ENCODE peak calls at places on chromosomes 6 and 20, in six cellular contexts. J is OCI-LY7, O is astrocyte, C is uterus, B is esophagus squamous epithelium, N is caudate nucleus. L is an unnamed sample.

GRCh38 chr6:152897807-152898399 is 84.9 kb downstream of the FBXO5 start:
- DNase-seq in J (peak), O (peak), C (peak), B (no peak), N (peak), L (peak)

GRCh38 chr6:37630281-37630799 is 67.3 kb downstream of the MDGA1 start:
- DNase-seq in J (no peak), O (peak), C (no peak), B (no peak), N (no peak), L (no peak)

GRCh38 chr6:168132531-168133184 is 53.6 kb upstream of the FRMD1 start:
- DNase-seq in J (no peak), O (peak), C (peak), B (no peak), N (peak), L (no peak)

GRCh38 chr20:37868998-37869861 is 33.7 kb upstream of the VSTM2L start:
- DNase-seq in J (no peak), O (no peak), C (no peak), B (no peak), N (no peak), L (no peak)

GRCh38 chr6:34957184-34957904 is 68.3 kb downstream of the ANKS1A start:
- DNase-seq in J (no peak), O (no peak), C (no peak), B (no peak), N (no peak), L (no peak)

GRCh38 chr6:124798942-124799496 is 163.2 kb upstream of the RNF217 start:
- DNase-seq in J (no peak), O (no peak), C (no peak), B (no peak), N (no peak), L (no peak)

GRCh38 chr6:15090745-15091384 is 155.0 kb upstream of the JARID2 start:
- DNase-seq in J (no peak), O (no peak), C (no peak), B (no peak), N (no peak), L (no peak)

GRCh38 chr6:112539355-112539754 is 192.2 kb downstream of the RFPL4B start:
- DNase-seq in J (no peak), O (no peak), C (no peak), B (no peak), N (no peak), L (no peak)

GRCh38 chr20:6705106-6705766 is 62.2 kb upstream of the BMP2 start:
- DNase-seq in J (no peak), O (peak), C (no peak), B (no peak), N (no peak), L (no peak)

GRCh38 chr6:87151471-87151785 is 3.9 kb upstream of the ZNF292 start:
- DNase-seq in J (no peak), O (no peak), C (no peak), B (no peak), N (no peak), L (no peak)

GRCh38 chr6:72040106-72040505 is 153.8 kb downstream of the RIMS1 start:
- DNase-seq in J (no peak), O (no peak), C (no peak), B (no peak), N (no peak), L (no peak)

GRCh38 chr6:41713161-41713649 is 22.2 kb downstream of the TFEB start:
- DNase-seq in J (no peak), O (peak), C (peak), B (no peak), N (peak), L (peak)

GRCh38 chr20:362271-363254 is 15.7 kb downstream of the NRSN2 start:
- DNase-seq in J (peak), O (no peak), C (peak), B (peak), N (no peak), L (peak)

GRCh38 chr6:25927721-25928359 is 2.7 kb downstream of the SLC17A2 start:
- DNase-seq in J (no peak), O (peak), C (no peak), B (no peak), N (no peak), L (no peak)

GRCh38 chr6:113669641-113670040 is 187.5 kb upstream of the MARCKS start:
- DNase-seq in J (no peak), O (no peak), C (no peak), B (no peak), N (no peak), L (no peak)
- H3K27ac ChIP-seq in J (no peak), O (no peak), C (no peak), B (no peak), N (no peak), L (peak)

GRCh38 chr6:39819226-39819625 is 27.1 kb downstream of the DAAM2 start:
- DNase-seq in J (no peak), O (no peak), C (no peak), B (no peak), N (no peak), L (no peak)

GRCh38 chr6:39821014-39821738 is 29.0 kb downstream of the DAAM2 start:
- DNase-seq in J (no peak), O (no peak), C (peak), B (no peak), N (no peak), L (no peak)

GRCh38 chr6:39820553-39820952 is 28.4 kb downstream of the DAAM2 start:
- DNase-seq in J (no peak), O (no peak), C (no peak), B (no peak), N (no peak), L (no peak)

GRCh38 chr6:39818695-39819094 is 26.5 kb downstream of the DAAM2 start:
- DNase-seq in J (no peak), O (no peak), C (no peak), B (no peak), N (no peak), L (no peak)

DNA sequence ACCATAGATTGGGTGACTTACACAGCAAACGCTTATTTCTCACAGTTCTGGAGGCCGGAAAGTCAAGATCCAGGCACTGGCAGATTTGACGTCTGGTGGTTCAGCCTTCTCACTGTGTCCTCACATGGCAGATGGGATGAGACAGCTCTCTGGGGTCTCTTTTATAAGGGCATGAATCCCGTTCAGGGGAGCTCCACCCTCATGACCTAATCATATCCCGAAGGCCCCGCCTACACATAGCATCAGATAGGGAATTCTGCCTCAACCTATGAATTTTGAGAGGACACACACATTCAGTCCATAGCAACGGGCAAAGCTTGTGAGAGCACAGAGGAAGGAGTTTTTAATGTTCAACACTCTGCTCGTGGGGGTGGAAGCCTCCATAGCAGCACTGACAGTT is 27.5 kb downstream of the DAAM2 start:
- DNase-seq in J (no peak), O (no peak), C (no peak), B (no peak), N (no peak), L (no peak)
- H3K27ac ChIP-seq in J (no peak), O (no peak), C (peak), B (peak), N (no peak), L (peak)

DNA sequence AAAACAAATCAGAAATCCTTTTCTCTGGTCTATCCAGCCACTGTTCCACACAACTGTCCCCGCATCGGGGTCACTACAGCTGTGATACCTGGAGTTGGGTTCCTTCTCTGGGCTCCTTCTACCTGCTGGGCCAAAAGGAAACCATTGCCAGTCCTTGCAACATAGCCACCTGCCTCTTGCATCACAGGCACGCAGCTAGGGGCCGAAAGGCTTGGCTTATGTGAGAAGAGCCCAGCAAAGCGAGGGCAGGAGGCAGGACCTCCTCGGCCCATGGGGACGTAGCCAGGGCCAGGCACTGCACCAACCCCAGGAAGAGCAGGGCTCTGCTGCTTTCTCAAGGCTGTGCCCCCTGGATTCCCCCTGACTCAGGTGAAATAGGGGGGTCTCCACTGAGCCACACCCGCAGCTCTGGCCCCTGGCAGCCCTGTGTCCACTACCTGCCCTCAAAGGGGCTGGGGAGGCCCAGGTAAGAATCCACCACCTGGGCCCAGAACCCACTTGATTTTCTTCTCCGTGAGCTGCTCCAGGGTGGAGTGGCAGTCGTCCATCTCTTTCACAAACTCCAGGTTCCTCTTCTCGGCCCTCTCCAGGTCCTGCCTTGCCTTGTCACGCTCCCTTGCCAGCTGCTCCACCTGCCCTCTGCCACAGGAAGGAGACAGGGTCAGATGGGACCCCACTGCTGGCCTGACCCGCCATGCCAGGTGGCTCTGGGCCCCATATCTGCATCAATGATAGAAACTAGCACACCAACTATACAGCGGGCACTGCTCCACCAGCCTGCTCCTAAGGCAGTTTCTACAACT is 88.9 kb downstream of the GINS1 start:
- DNase-seq in J (no peak), O (no peak), C (no peak), B (no peak), N (no peak), L (no peak)
- H3K27ac ChIP-seq in J (no peak), O (no peak), C (no peak), B (no peak), N (no peak), L (no peak)

GRCh38 chr20:3027987-3028386 is 15.4 kb upstream of the GNRH2 start:
- DNase-seq in J (no peak), O (no peak), C (no peak), B (no peak), N (no peak), L (no peak)
- H3K27ac ChIP-seq in J (no peak), O (no peak), C (no peak), B (no peak), N (no peak), L (no peak)

DNA sequence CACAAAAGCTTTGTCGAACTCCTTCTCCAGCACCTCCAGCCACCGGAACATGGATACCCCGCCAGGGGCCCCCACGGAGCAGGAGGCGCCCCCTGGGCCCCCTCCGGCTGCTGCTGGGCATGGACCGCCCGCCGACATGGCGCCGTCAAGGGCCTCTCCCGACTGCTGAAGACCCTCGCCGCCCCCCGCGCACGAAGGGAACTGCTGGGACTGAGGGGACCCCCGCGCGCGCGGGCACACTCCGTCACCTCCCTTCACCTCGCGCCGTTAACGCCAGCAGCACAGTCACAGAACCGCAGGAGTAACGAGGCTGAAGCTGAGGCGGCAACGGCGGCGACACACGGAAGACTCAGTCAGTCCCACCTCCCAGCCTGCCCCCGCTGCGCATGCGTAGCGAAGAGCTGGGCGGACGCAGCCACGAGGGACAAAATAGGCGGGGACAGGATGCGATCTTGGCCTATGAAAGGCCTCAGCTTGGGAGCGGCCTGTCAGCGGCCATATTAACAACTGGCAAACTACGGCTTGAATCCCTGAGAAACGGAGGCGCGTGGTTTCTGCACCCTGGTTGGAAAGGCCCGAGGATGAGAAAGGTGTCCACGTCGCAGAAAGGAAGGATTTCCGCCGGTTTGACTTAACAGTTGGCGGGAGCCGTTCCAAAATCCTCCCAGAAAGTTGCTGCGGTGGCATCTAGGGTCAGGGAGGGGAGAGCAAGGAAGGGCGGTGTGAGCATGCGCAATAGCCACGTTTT is at the start of gene GOPC:
- DNase-seq in J (peak), O (peak), C (peak), B (peak), N (peak), L (peak)
- H3K27ac ChIP-seq in J (peak), O (peak), C (peak), B (peak), N (peak), L (peak)

GRCh38 chr6:78570044-78570443 is 297.3 kb upstream of the IRAK1BP1 start:
- DNase-seq in J (no peak), O (no peak), C (no peak), B (no peak), N (no peak), L (no peak)
- H3K27ac ChIP-seq in J (no peak), O (no peak), C (no peak), B (no peak), N (no peak), L (no peak)

GRCh38 chr20:1809121-1809520 is 86.1 kb upstream of the SIRPA start:
- DNase-seq in J (no peak), O (peak), C (no peak), B (no peak), N (no peak), L (no peak)
- H3K27ac ChIP-seq in J (no peak), O (peak), C (no peak), B (no peak), N (peak), L (no peak)

DNA sequence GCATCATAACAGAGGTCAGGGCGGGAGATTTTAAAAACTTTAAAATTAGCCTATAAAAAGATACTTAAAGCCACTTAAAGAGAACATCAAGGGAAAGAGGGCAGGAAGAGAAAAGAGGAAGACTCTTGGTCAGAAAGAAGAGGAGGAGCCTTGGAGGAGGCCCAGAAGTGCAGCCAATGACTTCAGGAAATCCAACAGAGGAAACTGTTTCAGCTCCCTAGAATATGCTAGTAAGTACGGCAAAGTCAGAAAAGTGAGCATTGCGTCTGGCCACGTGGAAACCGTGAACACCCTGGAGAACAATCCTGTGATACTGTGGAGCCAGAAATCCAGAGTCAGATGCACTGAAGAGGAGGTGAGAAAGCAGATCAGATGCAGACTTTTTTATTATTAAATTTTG is 22.5 kb upstream of the NHSL1 start:
- DNase-seq in J (no peak), O (no peak), C (no peak), B (no peak), N (no peak), L (no peak)
- H3K27ac ChIP-seq in J (no peak), O (no peak), C (no peak), B (no peak), N (peak), L (no peak)

GRCh38 chr6:166956444-166957086 is at the start of gene RNASET2:
- DNase-seq in J (peak), O (peak), C (peak), B (peak), N (peak), L (peak)
- H3K27ac ChIP-seq in J (peak), O (peak), C (peak), B (peak), N (peak), L (peak)

L was measured in lower lobe of right lung.